ENCODE peak calls at places on chromosomes 6 and 20, in five cellular contexts. O is fibroblast of pulmonary artery, E is T-helper 1 cell, L is right lobe of liver, S is lower leg skin. C is an unnamed sample.

GRCh38 chr20:57560554-57561355 is at the start of gene PCK1:
- DNase-seq in O (peak), E (no peak), L (peak), S (no peak), C (peak)

GRCh38 chr20:12660918-12661317 is 347.9 kb upstream of the SPTLC3 start:
- DNase-seq in O (no peak), E (no peak), L (no peak), S (no peak), C (no peak)

GRCh38 chr20:25503946-25504345 is 81.4 kb downstream of the NINL start:
- DNase-seq in O (no peak), E (no peak), L (no peak), S (no peak), C (no peak)

GRCh38 chr6:90074161-90074560 is 179.9 kb downstream of the GJA10 start:
- DNase-seq in O (no peak), E (no peak), L (no peak), S (no peak), C (no peak)

GRCh38 chr6:109483744-109484075 is 691 bp upstream of the ZBTB24 start:
- DNase-seq in O (no peak), E (no peak), L (no peak), S (no peak), C (no peak)

GRCh38 chr6:30787954-30788353 is 43.6 kb upstream of the IER3 start:
- DNase-seq in O (no peak), E (no peak), L (no peak), S (no peak), C (no peak)

GRCh38 chr6:41934278-41935189 is 7.1 kb downstream of the CCND3 start:
- DNase-seq in O (no peak), E (no peak), L (no peak), S (no peak), C (no peak)

GRCh38 chr6:55437141-55437540 is 109.9 kb downstream of the GFRAL start:
- DNase-seq in O (no peak), E (no peak), L (no peak), S (no peak), C (no peak)

GRCh38 chr6:110090876-110091275 is 88.6 kb downstream of the WASF1 start:
- DNase-seq in O (no peak), E (no peak), L (no peak), S (no peak), C (no peak)